ENCODE peak calls at places on chromosomes 1 and 21, in four cellular contexts. One of them, this sample, is unnamed. For H3K9me3, the result is how much of the 10 kb centered on the place peaks cover.

GRCh38 chr1:107692580-107693345 is 272.2 kb downstream of the VAV3 start:
- DNase-seq in pancreas: no peak
- DNase-seq in HCT116: no peak
- DNase-seq in left ventricle myocardium inferior: no peak
- DNase-seq in this sample: no peak

GRCh38 chr1:154598871-154599635 is 8.9 kb downstream of the ADAR start:
- DNase-seq in pancreas: no peak
- DNase-seq in HCT116: no peak
- DNase-seq in left ventricle myocardium inferior: no peak
- DNase-seq in this sample: no peak

GRCh38 chr1:110340207-110340468 is 961 bp downstream of the RBM15 start:
- DNase-seq in pancreas: no peak
- DNase-seq in HCT116: no peak
- DNase-seq in left ventricle myocardium inferior: no peak
- DNase-seq in this sample: no peak

GRCh38 chr1:215507119-215507518 is 60.0 kb upstream of the KCTD3 start:
- DNase-seq in pancreas: no peak
- DNase-seq in HCT116: no peak
- DNase-seq in left ventricle myocardium inferior: no peak
- DNase-seq in this sample: no peak

GRCh38 chr21:43329361-43330269 is 97.3 kb downstream of the SIK1 start:
- DNase-seq in pancreas: no peak
- DNase-seq in HCT116: no peak
- DNase-seq in left ventricle myocardium inferior: no peak
- DNase-seq in this sample: no peak

GRCh38 chr1:100038401-100039306 is 68.9 kb downstream of the SLC35A3 start:
- DNase-seq in pancreas: peak
- DNase-seq in HCT116: no peak
- DNase-seq in left ventricle myocardium inferior: peak
- DNase-seq in this sample: peak

GRCh38 chr1:181159451-181160151 is 71.1 kb downstream of the IER5 start:
- DNase-seq in pancreas: no peak
- DNase-seq in HCT116: no peak
- DNase-seq in left ventricle myocardium inferior: no peak
- DNase-seq in this sample: no peak

GRCh38 chr1:59455206-59455605 is 158.3 kb downstream of the FGGY start:
- DNase-seq in pancreas: no peak
- DNase-seq in HCT116: no peak
- DNase-seq in left ventricle myocardium inferior: no peak
- DNase-seq in this sample: no peak

GRCh38 chr1:209617047-209617673 is 33.6 kb downstream of the CAMK1G start:
- DNase-seq in pancreas: no peak
- DNase-seq in HCT116: no peak
- DNase-seq in left ventricle myocardium inferior: no peak
- DNase-seq in this sample: peak

GRCh38 chr1:223639333-223639749 is 26.2 kb downstream of the CAPN8 start:
- DNase-seq in pancreas: no peak
- DNase-seq in HCT116: no peak
- DNase-seq in left ventricle myocardium inferior: no peak
- DNase-seq in this sample: no peak

GRCh38 chr21:30044447-30045064 is 104.8 kb upstream of the GRIK1 start:
- DNase-seq in pancreas: no peak
- DNase-seq in HCT116: no peak
- DNase-seq in left ventricle myocardium inferior: no peak
- DNase-seq in this sample: peak

GRCh38 chr1:47521034-47521871 is 83.4 kb downstream of the FOXD2 start:
- DNase-seq in pancreas: no peak
- DNase-seq in HCT116: no peak
- DNase-seq in left ventricle myocardium inferior: no peak
- DNase-seq in this sample: no peak

GRCh38 chr1:84892657-84893618 is at the start of gene LPAR3:
- DNase-seq in pancreas: peak
- DNase-seq in HCT116: peak
- DNase-seq in left ventricle myocardium inferior: peak
- DNase-seq in this sample: no peak

GRCh38 chr1:211501671-211502413 is 9.9 kb upstream of the RD3 start:
- DNase-seq in pancreas: no peak
- DNase-seq in HCT116: no peak
- DNase-seq in left ventricle myocardium inferior: no peak
- DNase-seq in this sample: no peak

GRCh38 chr1:98278055-98278454 is 357.2 kb upstream of the DPYD start:
- DNase-seq in pancreas: no peak
- DNase-seq in HCT116: no peak
- DNase-seq in left ventricle myocardium inferior: no peak
- DNase-seq in this sample: no peak

GRCh38 chr1:205518616-205519540 is 14.4 kb downstream of the CDK18 start:
- DNase-seq in pancreas: no peak
- DNase-seq in HCT116: no peak
- DNase-seq in left ventricle myocardium inferior: no peak
- DNase-seq in this sample: no peak

GRCh38 chr1:203127672-203128611 is at the start of gene ADORA1:
- DNase-seq in pancreas: peak
- DNase-seq in HCT116: peak
- DNase-seq in left ventricle myocardium inferior: peak
- DNase-seq in this sample: no peak

GRCh38 chr1:187942986-187943385 is 1114.2 kb downstream of the PLA2G4A start:
- DNase-seq in pancreas: no peak
- DNase-seq in HCT116: no peak
- DNase-seq in left ventricle myocardium inferior: no peak
- DNase-seq in this sample: no peak

GRCh38 chr1:151881479-151881878 is 27.8 kb downstream of the THEM4 start:
- DNase-seq in pancreas: no peak
- DNase-seq in HCT116: no peak
- DNase-seq in left ventricle myocardium inferior: no peak
- DNase-seq in this sample: no peak

GRCh38 chr1:239931341-239931740 is 160.3 kb upstream of the FMN2 start:
- DNase-seq in pancreas: no peak
- DNase-seq in HCT116: no peak
- DNase-seq in left ventricle myocardium inferior: no peak
- DNase-seq in this sample: no peak

GRCh38 chr1:228021526-228022030 is 14.8 kb downstream of the WNT3A start:
- DNase-seq in pancreas: peak
- DNase-seq in HCT116: no peak
- DNase-seq in left ventricle myocardium inferior: no peak
- DNase-seq in this sample: peak

GRCh38 chr1:24437631-24438396 is 22.2 kb downstream of the NIPAL3 start:
- DNase-seq in pancreas: no peak
- DNase-seq in HCT116: no peak
- DNase-seq in left ventricle myocardium inferior: peak
- DNase-seq in this sample: no peak

GRCh38 chr1:32918166-32918565 is 17.0 kb upstream of the TMEM54 start:
- DNase-seq in pancreas: no peak
- DNase-seq in HCT116: no peak
- DNase-seq in left ventricle myocardium inferior: no peak
- DNase-seq in this sample: no peak

GRCh38 chr1:83546863-83547262 is 452.1 kb downstream of the TTLL7 start:
- DNase-seq in pancreas: no peak
- DNase-seq in HCT116: no peak
- DNase-seq in left ventricle myocardium inferior: no peak
- DNase-seq in this sample: no peak

GRCh38 chr21:38460171-38460742 is 38.0 kb downstream of the ERG start:
- DNase-seq in pancreas: no peak
- DNase-seq in HCT116: no peak
- DNase-seq in left ventricle myocardium inferior: no peak
- DNase-seq in this sample: no peak

GRCh38 chr1:172054172-172054571 is 212.9 kb downstream of the DNM3 start:
- DNase-seq in pancreas: no peak
- DNase-seq in HCT116: no peak
- DNase-seq in left ventricle myocardium inferior: no peak
- DNase-seq in this sample: no peak

GRCh38 chr1:177384461-177384860 is 213.7 kb downstream of the BRINP2 start:
- DNase-seq in pancreas: no peak
- DNase-seq in HCT116: no peak
- DNase-seq in left ventricle myocardium inferior: no peak
- DNase-seq in this sample: no peak

GRCh38 chr1:10761503-10762152 is 34.8 kb downstream of the CASZ1 start:
- DNase-seq in pancreas: no peak
- DNase-seq in HCT116: no peak
- DNase-seq in left ventricle myocardium inferior: no peak
- DNase-seq in this sample: peak

GRCh38 chr1:34330061-34330460 is 153.4 kb downstream of the C1orf94 start:
- DNase-seq in pancreas: no peak
- DNase-seq in HCT116: no peak
- DNase-seq in left ventricle myocardium inferior: no peak
- DNase-seq in this sample: no peak

GRCh38 chr1:103529746-103530145 is 4.2 kb downstream of the RNPC3 start:
- DNase-seq in pancreas: peak
- DNase-seq in HCT116: no peak
- DNase-seq in left ventricle myocardium inferior: no peak
- DNase-seq in this sample: no peak

GRCh38 chr1:80542231-80542630 is 1258.5 kb upstream of the ADGRL2 start:
- DNase-seq in pancreas: no peak
- DNase-seq in HCT116: no peak
- DNase-seq in left ventricle myocardium inferior: no peak
- DNase-seq in this sample: no peak

GRCh38 chr1:202623075-202623474 is 87.2 kb downstream of the SYT2 start:
- DNase-seq in pancreas: no peak
- DNase-seq in HCT116: no peak
- DNase-seq in left ventricle myocardium inferior: peak
- DNase-seq in this sample: no peak

GRCh38 chr1:6745073-6745472 is 40.2 kb upstream of the CAMTA1 start:
- DNase-seq in pancreas: no peak
- DNase-seq in HCT116: no peak
- DNase-seq in left ventricle myocardium inferior: no peak
- DNase-seq in this sample: no peak

DNA sequence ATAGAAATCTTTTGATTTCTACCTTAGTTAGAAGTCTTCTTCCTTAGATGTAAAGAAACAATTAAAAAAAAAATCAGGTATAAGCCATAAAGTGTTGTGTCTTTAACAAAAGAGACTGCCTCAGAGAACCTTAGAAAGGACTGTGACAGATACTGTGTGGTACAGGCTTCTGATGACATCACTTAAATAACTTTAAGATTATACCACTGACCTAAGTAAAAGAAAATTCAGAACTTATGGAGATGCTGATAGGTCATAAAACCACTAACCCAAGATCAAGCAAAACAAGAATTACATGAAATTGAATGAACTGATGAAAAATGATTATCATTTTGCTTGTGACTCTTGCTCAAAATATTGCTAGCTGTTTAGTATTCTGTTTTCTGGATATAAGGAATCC is 220.8 kb downstream of the NRIP1 start:
- DNase-seq in pancreas: no peak
- DNase-seq in HCT116: no peak
- DNase-seq in left ventricle myocardium inferior: no peak
- DNase-seq in this sample: no peak
- H3K9me3 ChIP-seq in pancreas: under half
- H3K9me3 ChIP-seq in HCT116: under half
- H3K9me3 ChIP-seq in left ventricle myocardium inferior: under half
- H3K9me3 ChIP-seq in this sample: under half

DNA sequence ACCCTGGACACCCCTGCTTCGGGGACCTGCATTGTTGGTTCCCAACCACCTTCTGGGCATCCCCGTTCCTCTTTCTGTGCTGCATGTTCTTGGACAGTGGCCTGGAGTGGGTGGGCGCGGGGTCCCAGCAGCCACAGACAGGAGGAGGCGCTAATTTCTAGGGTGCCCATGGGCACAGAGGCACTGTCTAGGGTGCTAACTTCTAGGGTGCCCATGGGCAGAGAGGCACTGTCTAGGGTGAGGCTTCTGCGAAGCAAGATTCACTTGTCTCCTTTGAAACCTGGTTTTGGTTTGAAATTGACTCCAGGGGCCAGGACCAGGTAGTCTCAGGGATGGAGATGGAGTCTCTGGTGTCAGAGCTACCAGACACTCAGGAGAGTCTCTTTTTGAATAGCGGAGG is 815 bp upstream of the MEGF6 start:
- DNase-seq in pancreas: no peak
- DNase-seq in HCT116: no peak
- DNase-seq in left ventricle myocardium inferior: no peak
- DNase-seq in this sample: no peak
- TF ChIP-seq CTCF in pancreas: no peak
- TF ChIP-seq CTCF in HCT116: peak
- TF ChIP-seq CTCF in left ventricle myocardium inferior: no peak
- TF ChIP-seq CTCF in this sample: no peak

DNA sequence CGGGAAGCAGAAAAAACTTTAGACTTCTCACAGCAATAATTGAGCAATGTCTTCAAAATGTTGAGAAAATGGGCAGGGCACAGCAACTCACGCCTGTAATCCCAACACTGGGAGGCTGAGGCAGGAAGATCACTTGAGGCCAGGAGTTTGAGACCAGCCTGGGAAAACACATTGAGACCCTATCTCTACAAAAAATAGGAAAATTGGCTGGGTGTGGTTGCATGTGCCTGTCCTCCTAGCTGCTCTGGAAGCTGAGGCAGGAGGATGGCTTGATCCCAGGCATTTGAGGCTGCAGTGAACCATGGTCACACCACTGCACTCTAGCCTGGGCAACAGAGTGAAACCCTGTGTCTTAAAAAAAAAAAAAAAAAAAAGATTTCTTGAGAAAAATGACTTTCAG is 7.8 kb upstream of the ZFP69 start:
- DNase-seq in pancreas: no peak
- DNase-seq in HCT116: no peak
- DNase-seq in left ventricle myocardium inferior: no peak
- DNase-seq in this sample: no peak
- H3K9me3 ChIP-seq in pancreas: under half
- H3K9me3 ChIP-seq in HCT116: under half
- H3K9me3 ChIP-seq in left ventricle myocardium inferior: half or more
- H3K9me3 ChIP-seq in this sample: under half

DNA sequence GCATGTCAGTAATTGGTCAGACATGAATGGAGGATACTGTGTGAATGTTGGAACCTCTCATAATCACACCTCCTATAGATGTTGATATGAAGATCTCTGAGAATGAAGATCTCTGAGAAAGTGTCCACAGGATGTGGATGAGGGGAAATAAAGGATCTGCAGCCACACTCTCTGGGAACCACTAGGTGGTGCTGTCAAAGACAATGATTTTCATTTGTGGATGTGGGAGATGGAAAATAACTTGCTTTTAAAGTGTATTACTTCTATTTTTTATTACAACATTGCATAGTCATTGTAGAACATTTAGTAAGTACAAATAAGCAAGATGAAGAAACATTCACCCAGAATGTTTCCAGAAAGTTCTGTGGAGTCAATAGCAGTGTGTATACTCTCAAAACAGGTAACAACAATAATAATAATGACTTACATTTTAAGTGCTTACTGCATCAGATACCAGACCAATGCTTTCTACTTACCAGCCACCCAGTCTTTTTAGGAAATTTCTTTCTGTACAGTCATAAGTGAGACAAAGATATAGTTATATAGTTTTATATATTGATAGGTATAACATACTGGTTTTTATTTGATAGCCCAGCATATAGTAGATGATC is 128.2 kb downstream of the ATG4C start:
- DNase-seq in pancreas: no peak
- DNase-seq in HCT116: no peak
- DNase-seq in left ventricle myocardium inferior: no peak
- DNase-seq in this sample: no peak
- TF ChIP-seq CTCF in pancreas: no peak
- TF ChIP-seq CTCF in HCT116: peak
- TF ChIP-seq CTCF in left ventricle myocardium inferior: peak
- TF ChIP-seq CTCF in this sample: no peak